ENCODE peak calls at places on chromosome 16, in ten cellular contexts. W, H, N, O, D, I, A, U, P and Z are unnamed samples.

GRCh38 chr16:49934557-49935260 is 78.8 kb upstream of the ZNF423 start:
- DNase-seq in H (no peak), U (no peak), P (no peak), A (no peak), O (no peak), I (no peak), N (no peak), D (no peak), W (no peak), Z (no peak)

GRCh38 chr16:27803775-27804549 is 254.0 kb downstream of the KATNIP start:
- DNase-seq in H (no peak), A (no peak), D (no peak), N (no peak), U (no peak), O (no peak), P (no peak), W (no peak), I (no peak), Z (no peak)

GRCh38 chr16:86211265-86211664 is 299.1 kb upstream of the FOXF1 start:
- DNase-seq in D (no peak), U (no peak), P (no peak), A (no peak), W (no peak), N (no peak), O (no peak), H (no peak), I (no peak), Z (no peak)

GRCh38 chr16:29784901-29785500 is 5.5 kb upstream of the KIF22 start:
- DNase-seq in H (no peak), I (peak; percentile 76), D (peak; percentile 22), U (peak; percentile 86), A (no peak), W (peak; percentile 79), P (no peak), N (peak; percentile 59), O (peak; percentile 48), Z (peak; percentile 74)

GRCh38 chr16:88638323-88639230 is at the start of gene IL17C:
- DNase-seq in I (no peak), W (no peak), N (peak; percentile 79), O (no peak), H (no peak), D (no peak), U (no peak), P (no peak), A (no peak), Z (no peak)

GRCh38 chr16:81174644-81175324 is 63.7 kb upstream of the BCO1 start:
- DNase-seq in W (no peak), N (no peak), O (no peak), A (peak; percentile 52), D (peak; percentile 81), I (no peak), P (no peak), H (no peak), U (no peak), Z (peak; percentile 11)

GRCh38 chr16:85514601-85515318 is 98.4 kb upstream of the GSE1 start:
- DNase-seq in O (no peak), D (peak; percentile 92), H (no peak), P (peak; percentile 81), N (peak; percentile 53), A (peak; percentile 95), U (no peak), W (peak; percentile 57), I (peak; percentile 93), Z (peak; percentile 93)

GRCh38 chr16:2026461-2027023 is at the start of gene NHERF2:
- DNase-seq in W (peak; percentile 55), A (no peak), I (peak; percentile 73), U (no peak), D (no peak), O (no peak), H (peak; percentile 30), P (no peak), N (no peak), Z (no peak)

GRCh38 chr16:49275870-49276269 is 5.8 kb downstream of the CBLN1 start:
- DNase-seq in W (no peak), I (no peak), P (no peak), O (no peak), D (no peak), A (no peak), N (no peak), H (no peak), U (no peak), Z (no peak)

GRCh38 chr16:29738514-29738913 is 7.3 kb downstream of the C16orf54 start:
- DNase-seq in D (no peak), I (no peak), O (peak; percentile 16), H (no peak), W (no peak), N (peak; percentile 63), P (no peak), A (no peak), U (peak; percentile 47), Z (no peak)

GRCh38 chr16:57355898-57356414 is 2.6 kb upstream of the CCL22 start:
- DNase-seq in H (no peak), P (no peak), D (no peak), U (no peak), O (no peak), W (no peak), N (no peak), A (no peak), I (no peak), Z (no peak)

GRCh38 chr16:24800586-24800985 is 45.2 kb upstream of the SLC5A11 start:
- DNase-seq in O (no peak), P (no peak), H (peak; percentile 69), A (peak; percentile 32), U (no peak), N (no peak), I (no peak), D (peak; percentile 65), W (no peak), Z (peak; percentile 51)

GRCh38 chr16:27503662-27504061 is 46.1 kb downstream of the GTF3C1 start:
- DNase-seq in H (no peak), D (no peak), O (no peak), P (no peak), U (no peak), I (no peak), W (no peak), A (no peak), N (no peak), Z (no peak)

GRCh38 chr16:57270221-57271062 is 14.0 kb downstream of the PLLP start:
- DNase-seq in O (no peak), H (no peak), P (no peak), D (no peak), U (no peak), A (no peak), I (no peak), N (no peak), W (no peak), Z (no peak)

GRCh38 chr16:28321700-28322411 is 29.5 kb downstream of the SBK1 start:
- DNase-seq in N (peak; percentile 32), O (peak; percentile 10), P (peak; percentile 12), A (peak; percentile 60), I (no peak), W (no peak), D (peak; percentile 9), H (peak; percentile 45), U (peak; percentile 75), Z (peak; percentile 31)

GRCh38 chr16:354971-355441 is 2.5 kb upstream of the AXIN1 start:
- DNase-seq in A (no peak), D (no peak), N (no peak), U (no peak), H (no peak), P (no peak), W (no peak), I (peak; percentile 51), O (no peak), Z (no peak)

GRCh38 chr16:22183901-22184614 is 21.8 kb downstream of the SDR42E2 start:
- DNase-seq in D (no peak), H (no peak), A (no peak), I (no peak), P (no peak), U (no peak), N (no peak), W (no peak), O (no peak), Z (no peak)

GRCh38 chr16:6446370-6446769 is 886.3 kb upstream of the RBFOX1 start:
- DNase-seq in P (no peak), U (no peak), A (no peak), I (no peak), O (no peak), N (no peak), W (no peak), D (no peak), H (peak; percentile 4), Z (no peak)

GRCh38 chr16:9159839-9160550 is 68.6 kb downstream of the HAPSTR1 start:
- DNase-seq in W (peak; percentile 33), O (peak; percentile 25), N (peak; percentile 67), P (peak; percentile 75), I (peak; percentile 64), U (peak; percentile 68), A (peak; percentile 62), H (peak; percentile 68), D (peak; percentile 66), Z (peak; percentile 73)

GRCh38 chr16:15907863-15908478 is 19.6 kb upstream of the CEP20 start:
- DNase-seq in D (peak; percentile 11), U (peak; percentile 59), W (no peak), H (peak; percentile 95), I (no peak), O (peak; percentile 33), A (peak; percentile 55), N (peak; percentile 22), P (peak; percentile 91), Z (peak; percentile 32)

GRCh38 chr16:5446623-5447240 is 349.1 kb upstream of the EEF2KMT start:
- DNase-seq in I (no peak), D (no peak), N (no peak), A (no peak), U (no peak), O (no peak), W (no peak), P (no peak), H (no peak), Z (no peak)

GRCh38 chr16:77610496-77610895 is 111.8 kb upstream of the NUDT7 start:
- DNase-seq in U (no peak), D (no peak), W (no peak), P (no peak), H (no peak), N (no peak), I (no peak), A (no peak), O (no peak), Z (peak; percentile 72)

GRCh38 chr16:49851468-49851787 is 4.5 kb downstream of the ZNF423 start:
- DNase-seq in D (no peak), N (peak; percentile 61), I (no peak), H (no peak), P (no peak), U (no peak), O (no peak), A (no peak), W (no peak), Z (no peak)

GRCh38 chr16:49019081-49019633 is 262.5 kb downstream of the CBLN1 start:
- DNase-seq in A (no peak), N (no peak), U (no peak), O (no peak), H (no peak), W (no peak), I (no peak), P (no peak), D (peak; percentile 27), Z (no peak)

GRCh38 chr16:81447383-81448101 is 2.9 kb downstream of the CMIP start:
- DNase-seq in P (no peak), U (no peak), W (no peak), H (no peak), D (no peak), A (no peak), I (peak; percentile 91), N (peak; percentile 66), O (no peak), Z (no peak)

GRCh38 chr16:88618182-88618955 is 20.0 kb upstream of the IL17C start:
- DNase-seq in O (no peak), U (no peak), I (peak; percentile 86), D (peak; percentile 15), A (no peak), P (no peak), N (peak; percentile 45), W (no peak), H (no peak), Z (no peak)

GRCh38 chr16:719815-720506 is 985 bp upstream of the ANTKMT start:
- DNase-seq in D (no peak), I (no peak), A (peak; percentile 70), H (peak; percentile 59), N (peak; percentile 43), W (no peak), P (no peak), O (no peak), U (no peak), Z (no peak)

GRCh38 chr16:30521873-30522641 is 4.3 kb downstream of the ZNF768 start:
- DNase-seq in H (no peak), N (peak; percentile 43), P (no peak), A (peak; percentile 40), O (no peak), U (no peak), I (peak; percentile 70), W (no peak), D (no peak), Z (no peak)